ENCODE peak calls at places on chromosome 11, in four cellular contexts. L is HepG2, Q is GM12878, K is K562. S is an unnamed sample.

GRCh38 chr11:10923886-10924285 is 66.0 kb upstream of the ZBED5 start:
- DNase-seq in Q (no peak), L (no peak), K (no peak), S (no peak)

GRCh38 chr11:102472127-102472526 is 19.6 kb upstream of the TMEM123 start:
- DNase-seq in Q (no peak), L (no peak), K (no peak), S (no peak)

GRCh38 chr11:818396-819128 is at the start of gene PNPLA2:
- DNase-seq in K (no peak), Q (no peak), L (peak), S (no peak)

GRCh38 chr11:65310756-65311155 is 3.9 kb upstream of the CDC42EP2 start:
- DNase-seq in Q (no peak), K (no peak), L (no peak), S (no peak)

GRCh38 chr11:27553186-27553585 is 46.6 kb upstream of the LIN7C start:
- DNase-seq in L (no peak), K (no peak), Q (no peak), S (no peak)

GRCh38 chr11:120964857-120965256 is 59.0 kb upstream of the TBCEL start:
- DNase-seq in K (no peak), L (no peak), Q (no peak), S (no peak)

GRCh38 chr11:100576044-100577021 is 110.8 kb upstream of the ARHGAP42 start:
- DNase-seq in L (peak), Q (peak), K (peak), S (peak)

GRCh38 chr11:118338637-118339061 is 3.9 kb downstream of the CD3D start:
- DNase-seq in L (peak), Q (no peak), K (peak), S (no peak)

GRCh38 chr11:84719935-84720577 is 907.1 kb downstream of the DLG2 start:
- DNase-seq in K (no peak), L (no peak), Q (no peak), S (peak)

GRCh38 chr11:843818-844692 is 1.4 kb downstream of the TSPAN4 start:
- DNase-seq in Q (no peak), K (peak), L (peak), S (no peak)

GRCh38 chr11:45517171-45517770 is 148.2 kb downstream of the CHST1 start:
- DNase-seq in K (no peak), L (no peak), Q (no peak), S (no peak)

GRCh38 chr11:62565100-62565802 is 8.4 kb downstream of the EEF1G start:
- DNase-seq in K (no peak), Q (no peak), L (no peak), S (no peak)

GRCh38 chr11:61919841-61920631 is 2.7 kb upstream of the RAB3IL1 start:
- DNase-seq in Q (no peak), L (no peak), K (peak), S (peak)

GRCh38 chr11:22634897-22635629 is 9.4 kb upstream of the FANCF start:
- DNase-seq in L (peak), K (no peak), Q (no peak), S (no peak)

GRCh38 chr11:43021466-43021865 is 290.3 kb upstream of the API5 start:
- DNase-seq in Q (no peak), L (peak), K (peak), S (peak)

GRCh38 chr11:68582416-68583046 is 101.8 kb upstream of the GAL start:
- DNase-seq in K (no peak), L (no peak), Q (no peak), S (no peak)

GRCh38 chr11:47282462-47282861 is 12.5 kb downstream of the MADD start:
- DNase-seq in K (no peak), Q (no peak), L (no peak), S (no peak)

GRCh38 chr11:46143049-46143806 is 22.0 kb upstream of the PHF21A start:
- DNase-seq in L (no peak), Q (no peak), K (no peak), S (no peak)

GRCh38 chr11:102192349-102193066 is 82.3 kb downstream of the YAP1 start:
- DNase-seq in K (no peak), Q (no peak), L (peak), S (no peak)

GRCh38 chr11:94757037-94757681 is 11.0 kb upstream of the AMOTL1 start:
- DNase-seq in Q (no peak), K (no peak), L (no peak), S (no peak)

GRCh38 chr11:121884601-121885000 is 231.4 kb downstream of the BLID start:
- DNase-seq in Q (no peak), K (no peak), L (no peak), S (no peak)

GRCh38 chr11:62001450-62002178 is 34.2 kb upstream of the FTH1 start:
- DNase-seq in K (no peak), L (peak), Q (no peak), S (no peak)

GRCh38 chr11:7967826-7968225 is 2.6 kb upstream of the NLRP10 start:
- DNase-seq in Q (no peak), K (no peak), L (no peak), S (no peak)

GRCh38 chr11:94787798-94788197 is 19.6 kb downstream of the AMOTL1 start:
- DNase-seq in Q (no peak), L (no peak), K (peak), S (no peak)

GRCh38 chr11:127042445-127042844 is 41.9 kb upstream of the KIRREL3 start:
- DNase-seq in L (no peak), K (no peak), Q (no peak), S (no peak)

GRCh38 chr11:120122921-120123683 is 14.8 kb downstream of the TRIM29 start:
- DNase-seq in Q (no peak), L (no peak), K (no peak), S (no peak)

GRCh38 chr11:44277097-44278090 is 32.5 kb downstream of the ALX4 start:
- DNase-seq in Q (no peak), K (no peak), L (no peak), S (no peak)

GRCh38 chr11:129643031-129643721 is 172.5 kb upstream of the TMEM45B start:
- DNase-seq in Q (no peak), L (no peak), K (no peak), S (no peak)

GRCh38 chr11:133966924-133967598 is 10.3 kb upstream of the IGSF9B start:
- DNase-seq in Q (no peak), K (peak), L (no peak), S (peak)

GRCh38 chr11:44351898-44352498 is 42.1 kb upstream of the ALX4 start:
- DNase-seq in L (no peak), K (peak), Q (no peak), S (peak)

GRCh38 chr11:95586155-95586554 is 203.4 kb downstream of the FAM76B start:
- DNase-seq in L (no peak), Q (no peak), K (no peak), S (no peak)

GRCh38 chr11:85133636-85134035 is 493.5 kb downstream of the DLG2 start:
- DNase-seq in Q (no peak), K (no peak), L (no peak), S (no peak)

GRCh38 chr11:60492488-60493009 is at the start of gene MS4A12:
- DNase-seq in L (no peak), Q (no peak), K (no peak), S (no peak)

GRCh38 chr11:85685820-85686459 is at the start of gene CCDC89:
- DNase-seq in L (peak), Q (no peak), K (peak), S (peak)

GRCh38 chr11:22752908-22753310 is 76.7 kb downstream of the SVIP start:
- DNase-seq in K (peak), Q (no peak), L (no peak), S (no peak)

GRCh38 chr11:128388182-128388815 is 199.1 kb downstream of the ETS1 start:
- DNase-seq in K (no peak), L (no peak), Q (no peak), S (no peak)

GRCh38 chr11:67303132-67303988 is at the start of gene SSH3:
- DNase-seq in K (no peak), L (peak), Q (no peak), S (peak)

GRCh38 chr11:69642913-69643632 is 2.1 kb downstream of the CCND1 start:
- DNase-seq in Q (no peak), L (peak), K (peak), S (peak)

GRCh38 chr11:129595043-129595962 is 219.7 kb downstream of the BARX2 start:
- DNase-seq in Q (no peak), L (no peak), K (no peak), S (no peak)

DNA sequence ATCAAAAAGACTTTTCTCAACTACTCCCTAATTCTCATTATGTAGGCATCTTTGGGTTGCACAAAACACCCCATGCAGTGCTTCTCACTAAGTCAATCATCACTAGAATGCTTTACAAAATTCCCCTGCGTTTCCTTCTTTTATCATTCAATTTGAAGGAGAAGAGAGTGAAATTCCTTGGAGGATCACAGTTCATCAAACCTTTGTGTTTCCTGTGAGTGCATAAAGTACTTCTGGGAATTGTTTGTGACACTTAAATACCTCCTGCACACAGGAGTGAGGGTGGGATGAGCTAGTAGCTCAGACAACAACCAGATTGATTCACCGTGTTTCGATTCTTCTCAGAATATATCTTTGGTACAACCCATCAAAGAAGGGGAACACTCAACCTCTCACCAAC is 3.7 kb upstream of the OR5AR1 start:
- DNase-seq in Q (no peak), L (no peak), K (no peak), S (no peak)
- TF ChIP-seq POLR2AphosphoS5 in Q (no peak), L (no peak), K (no peak), S (no peak)

GRCh38 chr11:73971175-73971719 is 11.4 kb downstream of the UCP2 start:
- DNase-seq in K (no peak), Q (no peak), L (no peak), S (no peak)
- TF ChIP-seq SMC3 in K (no peak), Q (no peak), L (no peak), S (no peak)

GRCh38 chr11:116656011-116656410 is 116.8 kb downstream of the BUD13 start:
- DNase-seq in K (no peak), L (no peak), Q (no peak), S (no peak)
- TF ChIP-seq ZBTB33 in K (no peak), L (no peak), Q (no peak), S (no peak)

GRCh38 chr11:3156282-3156660 is 8.8 kb downstream of the OSBPL5 start:
- DNase-seq in K (no peak), Q (no peak), L (no peak), S (no peak)
- TF ChIP-seq POLR2AphosphoS5 in K (no peak), Q (no peak), L (no peak), S (no peak)

GRCh38 chr11:110712643-110713468 is 619 bp upstream of the ARHGAP20 start:
- DNase-seq in L (no peak), K (no peak), Q (no peak), S (peak)
- TF ChIP-seq SMC3 in L (no peak), K (no peak), Q (no peak), S (peak)

DNA sequence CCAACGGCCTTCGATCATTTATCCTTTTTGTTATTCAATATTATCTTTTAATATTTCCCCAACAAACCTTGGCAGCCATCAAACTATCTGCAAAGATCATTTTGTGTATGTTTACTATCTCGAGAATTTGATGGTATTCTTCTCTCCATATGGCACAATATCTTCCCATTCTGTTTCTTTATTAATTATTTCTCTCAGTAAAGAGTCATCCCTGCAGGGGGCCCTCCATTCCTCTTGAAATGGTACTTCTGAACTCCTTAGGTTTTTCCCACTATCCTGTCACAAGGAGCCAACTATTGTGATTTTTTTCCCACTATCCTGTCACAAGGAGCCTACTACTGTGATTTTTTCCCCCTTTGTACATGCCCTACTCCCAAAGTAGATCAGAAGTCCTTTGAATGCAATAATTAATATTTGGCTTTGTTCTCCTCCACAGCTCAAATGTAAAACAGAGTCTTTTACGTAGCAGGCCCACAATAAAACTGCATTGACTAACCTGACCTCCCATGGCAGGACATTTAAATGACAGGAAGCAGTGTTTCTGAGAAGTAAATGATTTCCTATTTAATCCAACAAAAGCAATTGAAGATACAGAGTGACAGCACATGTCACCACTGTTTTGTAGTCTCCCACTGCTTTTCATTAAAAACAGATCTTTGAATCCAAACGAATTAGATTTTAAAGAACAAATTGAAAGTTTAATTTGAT is 43.3 kb downstream of the PDGFD start:
- DNase-seq in K (no peak), Q (no peak), L (no peak), S (no peak)
- TF ChIP-seq ZBTB33 in K (no peak), Q (no peak), L (no peak), S (no peak)

S was measured in SK-N-SH.